ENCODE peak calls at places on chromosomes 4 and X, in eight cellular contexts. B, L, Z, Q, H, X, T and P are unnamed samples. For H3K4me1, the result is how much of the 10 kb centered on the place peaks cover.

GRCh38 chr4:19748911-19749473 is 502.7 kb upstream of the SLIT2 start:
- DNase-seq in B (no peak), L (no peak), Z (no peak), Q (no peak), H (no peak), X (peak), T (no peak), P (peak)

GRCh38 chrX:15790766-15791380 is 589 bp downstream of the ZRSR2 start:
- DNase-seq in B (no peak), L (no peak), Z (peak), Q (no peak), H (peak), X (no peak), T (no peak), P (no peak)

GRCh38 chr4:150782311-150782710 is 200.4 kb downstream of the MAB21L2 start:
- DNase-seq in B (no peak), L (no peak), Z (no peak), Q (peak), H (no peak), X (no peak), T (no peak), P (peak)

GRCh38 chr4:176601156-176601555 is 191.6 kb downstream of the VEGFC start:
- DNase-seq in B (no peak), L (no peak), Z (no peak), Q (no peak), H (peak), X (no peak), T (no peak), P (no peak)

GRCh38 chrX:53223955-53224859 is 800 bp downstream of the KDM5C start:
- DNase-seq in B (no peak), L (no peak), Z (no peak), Q (no peak), H (peak), X (peak), T (no peak), P (peak)

GRCh38 chr4:531721-532565 is 32.9 kb downstream of the PIGG start:
- DNase-seq in B (no peak), L (no peak), Z (no peak), Q (no peak), H (no peak), X (no peak), T (no peak), P (no peak)

GRCh38 chrX:20284992-20285391 is 18.3 kb upstream of the RPS6KA3 start:
- DNase-seq in B (no peak), L (no peak), Z (no peak), Q (no peak), H (no peak), X (no peak), T (no peak), P (no peak)

GRCh38 chrX:149504226-149504914 is 736 bp downstream of the IDS start:
- DNase-seq in B (no peak), L (no peak), Z (no peak), Q (peak), H (peak), X (no peak), T (no peak), P (peak)

GRCh38 chr4:96352051-96352517 is 512.2 kb downstream of the PDHA2 start:
- DNase-seq in B (no peak), L (no peak), Z (no peak), Q (peak), H (peak), X (no peak), T (no peak), P (peak)

GRCh38 chr4:117786566-117786965 is 247.7 kb upstream of the NDST3 start:
- DNase-seq in B (no peak), L (no peak), Z (no peak), Q (no peak), H (no peak), X (no peak), T (no peak), P (no peak)

GRCh38 chr4:184448828-184449227 is 25.5 kb downstream of the IRF2 start:
- DNase-seq in B (no peak), L (no peak), Z (no peak), Q (no peak), H (no peak), X (peak), T (peak), P (peak)

GRCh38 chr4:138892483-138893386 is 122.8 kb upstream of the NOCT start:
- DNase-seq in B (no peak), L (no peak), Z (no peak), Q (no peak), H (no peak), X (no peak), T (no peak), P (no peak)

GRCh38 chrX:132740316-132741123 is 217.9 kb downstream of the HS6ST2 start:
- DNase-seq in B (no peak), L (no peak), Z (no peak), Q (no peak), H (no peak), X (no peak), T (no peak), P (no peak)

GRCh38 chr4:153488719-153489384 is 22.7 kb downstream of the TMEM131L start:
- DNase-seq in B (no peak), L (no peak), Z (no peak), Q (no peak), H (no peak), X (no peak), T (peak), P (no peak)

GRCh38 chr4:91325495-91325894 is 978.3 kb upstream of the GRID2 start:
- DNase-seq in B (no peak), L (no peak), Z (peak), Q (no peak), H (no peak), X (no peak), T (no peak), P (peak)

GRCh38 chr4:188455353-188455752 is 316.1 kb downstream of the TRIML1 start:
- DNase-seq in B (no peak), L (no peak), Z (no peak), Q (no peak), H (no peak), X (no peak), T (no peak), P (no peak)

GRCh38 chrX:40145670-40146470 is 48.1 kb upstream of the BCOR start:
- DNase-seq in B (no peak), L (no peak), Z (no peak), Q (no peak), H (no peak), X (no peak), T (no peak), P (no peak)

GRCh38 chr4:188127157-188127874 is 11.9 kb upstream of the TRIML1 start:
- DNase-seq in B (no peak), L (no peak), Z (no peak), Q (no peak), H (peak), X (no peak), T (no peak), P (no peak)

GRCh38 chr4:3074078-3074845 is at the start of the genes HTT and HTT-AS:
- DNase-seq in B (peak), L (peak), Z (peak), Q (peak), H (peak), X (peak), T (peak), P (peak)

GRCh38 chr4:3079694-3080123 is 5.2 kb downstream of the HTT start:
- DNase-seq in B (no peak), L (no peak), Z (no peak), Q (peak), H (no peak), X (no peak), T (no peak), P (no peak)

GRCh38 chr4:3074846-3075651 is 568 bp downstream of the HTT start:
- DNase-seq in B (no peak), L (peak), Z (peak), Q (peak), H (peak), X (peak), T (peak), P (peak)

GRCh38 chr4:3075652-3075981 is 1.1 kb downstream of the HTT start:
- DNase-seq in B (no peak), L (no peak), Z (no peak), Q (no peak), H (no peak), X (no peak), T (no peak), P (no peak)

DNA sequence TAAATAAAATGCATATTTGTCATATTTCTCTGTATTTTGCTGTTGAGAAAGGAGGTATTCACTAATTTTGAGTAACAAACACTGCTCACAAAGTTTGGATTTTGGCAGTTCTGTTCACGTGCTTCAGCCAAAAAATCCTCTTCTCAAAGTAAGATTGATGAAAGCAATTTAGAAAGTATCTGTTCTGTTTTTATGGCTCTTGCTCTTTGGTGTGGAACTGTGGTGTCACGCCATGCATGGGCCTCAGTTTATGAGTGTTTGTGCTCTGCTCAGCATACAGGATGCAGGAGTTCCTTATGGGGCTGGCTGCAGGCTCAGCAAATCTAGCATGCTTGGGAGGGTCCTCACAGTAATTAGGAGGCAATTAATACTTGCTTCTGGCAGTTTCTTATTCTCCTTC is 3.3 kb downstream of the HTT start:
- DNase-seq in B (no peak), L (no peak), Z (no peak), Q (no peak), H (no peak), X (no peak), T (no peak), P (no peak)
- H3K4me1 ChIP-seq in B (under half), L (under half), Z (under half), Q (under half), H (under half), X (under half), T (under half), P (under half)

GRCh38 chrX:103927030-103927429 is 35.4 kb upstream of the TMSB15B start:
- DNase-seq in B (no peak), L (no peak), Z (no peak), Q (no peak), H (no peak), X (no peak), T (no peak), P (no peak)
- TF ChIP-seq POLR2A in B (no peak), L (no peak), Z (no peak), Q (no peak), H (no peak), X (no peak), T (no peak), P (no peak)

DNA sequence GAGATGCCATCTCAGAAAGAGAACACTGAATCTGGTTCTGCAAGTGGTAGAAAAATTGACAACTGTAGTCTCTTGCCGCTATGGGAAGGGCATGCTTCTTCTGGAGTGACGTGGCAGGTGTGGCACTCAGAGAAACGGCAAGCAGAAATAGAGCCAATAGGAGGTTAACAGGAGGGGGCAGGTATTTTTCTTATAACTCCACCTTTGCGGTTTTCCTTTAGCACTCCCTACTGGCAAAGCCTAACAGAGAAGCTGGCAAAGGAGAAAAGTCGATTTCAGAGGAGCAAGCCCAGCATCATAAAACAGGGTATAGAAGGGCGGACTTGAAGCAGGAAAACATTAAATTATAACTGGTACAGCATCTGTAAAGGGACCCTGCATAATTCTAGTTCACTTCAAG is 1382.2 kb downstream of the PCDH18 start:
- DNase-seq in B (no peak), L (no peak), Z (no peak), Q (no peak), H (no peak), X (no peak), T (no peak), P (no peak)
- TF ChIP-seq CTCF in B (no peak), L (no peak), Z (no peak), Q (no peak), H (no peak), X (no peak), T (no peak), P (no peak)

GRCh38 chr4:186876961-186877626 is 153.4 kb upstream of the FAT1 start:
- DNase-seq in B (no peak), L (no peak), Z (no peak), Q (no peak), H (no peak), X (no peak), T (no peak), P (no peak)

GRCh38 chr4:186885289-186885688 is 161.6 kb upstream of the FAT1 start:
- DNase-seq in B (no peak), L (no peak), Z (no peak), Q (no peak), H (no peak), X (no peak), T (no peak), P (no peak)

GRCh38 chr4:186882293-186882692 is 158.6 kb upstream of the FAT1 start:
- DNase-seq in B (no peak), L (no peak), Z (no peak), Q (no peak), H (no peak), X (no peak), T (no peak), P (no peak)

GRCh38 chr4:186878203-186878800 is 154.6 kb upstream of the FAT1 start:
- DNase-seq in B (no peak), L (no peak), Z (no peak), Q (no peak), H (no peak), X (no peak), T (no peak), P (no peak)

GRCh38 chr4:186881521-186882220 is 158.0 kb upstream of the FAT1 start:
- DNase-seq in B (no peak), L (no peak), Z (no peak), Q (no peak), H (no peak), X (no peak), T (no peak), P (no peak)
- H3K4me1 ChIP-seq in B (under half), L (under half), Z (under half), Q (under half), H (under half), X (under half), T (under half), P (under half)

GRCh38 chrX:129980540-129981206 is 1.8 kb upstream of the BCORL1 start:
- DNase-seq in B (peak), L (peak), Z (peak), Q (no peak), H (peak), X (peak), T (peak), P (peak)
- TF ChIP-seq POLR2A in B (peak), L (peak), Z (no peak), Q (no peak), H (peak), X (peak), T (no peak), P (peak)

GRCh38 chrX:153722704-153723350 is 1.4 kb downstream of the BCAP31 start:
- DNase-seq in B (no peak), L (no peak), Z (no peak), Q (no peak), H (no peak), X (no peak), T (no peak), P (no peak)

GRCh38 chrX:153725832-153726285 is 1.2 kb downstream of the ABCD1 start:
- DNase-seq in B (peak), L (peak), Z (no peak), Q (no peak), H (no peak), X (peak), T (no peak), P (no peak)

GRCh38 chrX:153724252-153725038 is at the start of the genes ABCD1 and BCAP31:
- DNase-seq in B (peak), L (peak), Z (peak), Q (peak), H (peak), X (peak), T (peak), P (peak)

GRCh38 chrX:153725039-153725831 is 579 bp downstream of the ABCD1 start:
- DNase-seq in B (no peak), L (peak), Z (no peak), Q (no peak), H (no peak), X (no peak), T (no peak), P (no peak)

DNA sequence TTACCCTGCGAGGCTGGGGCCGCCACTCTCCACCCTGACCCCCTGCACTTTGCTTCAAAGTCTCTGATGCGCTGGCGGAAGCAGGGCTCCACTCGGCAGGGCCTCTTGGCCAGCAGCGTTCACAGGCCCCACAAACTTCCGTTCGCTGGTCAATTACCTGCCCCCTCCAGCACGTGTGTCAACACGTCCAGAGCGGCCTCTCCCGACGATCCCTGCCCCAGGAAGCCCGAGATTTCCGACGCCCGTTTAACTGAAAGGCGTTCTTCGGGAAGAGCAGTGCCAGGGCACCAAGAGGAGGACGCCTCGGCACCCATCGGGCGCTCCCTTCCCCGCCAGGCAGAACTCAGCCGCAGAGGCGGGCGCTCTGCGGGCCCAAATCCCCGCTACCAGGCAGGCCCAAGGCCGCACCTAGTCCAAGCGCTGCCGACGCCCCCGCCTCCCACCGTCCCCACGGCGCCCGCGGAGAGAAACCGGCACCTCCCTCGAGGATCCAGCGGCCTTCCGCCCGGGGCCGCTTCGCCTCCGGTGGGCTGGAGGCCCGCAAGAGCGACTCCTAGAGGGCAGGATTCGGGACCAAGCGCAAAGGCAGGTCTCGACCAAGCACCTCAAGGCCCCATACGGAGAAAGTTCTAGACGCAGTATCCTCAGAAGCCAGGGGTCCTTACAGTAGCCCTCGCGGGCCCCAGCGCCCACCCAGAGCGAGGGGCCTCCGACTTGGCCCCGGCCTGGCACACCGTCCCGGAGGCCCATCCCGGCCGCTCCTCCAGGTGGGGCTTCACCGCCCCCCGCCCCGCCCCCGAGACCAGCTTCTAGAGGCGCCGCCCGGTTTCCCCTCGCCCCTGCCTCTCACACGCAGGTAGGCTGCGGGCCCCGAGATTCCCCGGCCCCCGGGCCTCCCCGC is 586 bp downstream of the BCAP31 start:
- DNase-seq in B (no peak), L (no peak), Z (peak), Q (peak), H (peak), X (peak), T (no peak), P (peak)
- TF ChIP-seq CTCF in B (peak), L (peak), Z (no peak), Q (peak), H (peak), X (peak), T (no peak), P (no peak)

GRCh38 chrX:44992775-44993174 is 119.8 kb downstream of the KDM6A start:
- DNase-seq in B (no peak), L (no peak), Z (no peak), Q (no peak), H (no peak), X (no peak), T (no peak), P (no peak)

DNA sequence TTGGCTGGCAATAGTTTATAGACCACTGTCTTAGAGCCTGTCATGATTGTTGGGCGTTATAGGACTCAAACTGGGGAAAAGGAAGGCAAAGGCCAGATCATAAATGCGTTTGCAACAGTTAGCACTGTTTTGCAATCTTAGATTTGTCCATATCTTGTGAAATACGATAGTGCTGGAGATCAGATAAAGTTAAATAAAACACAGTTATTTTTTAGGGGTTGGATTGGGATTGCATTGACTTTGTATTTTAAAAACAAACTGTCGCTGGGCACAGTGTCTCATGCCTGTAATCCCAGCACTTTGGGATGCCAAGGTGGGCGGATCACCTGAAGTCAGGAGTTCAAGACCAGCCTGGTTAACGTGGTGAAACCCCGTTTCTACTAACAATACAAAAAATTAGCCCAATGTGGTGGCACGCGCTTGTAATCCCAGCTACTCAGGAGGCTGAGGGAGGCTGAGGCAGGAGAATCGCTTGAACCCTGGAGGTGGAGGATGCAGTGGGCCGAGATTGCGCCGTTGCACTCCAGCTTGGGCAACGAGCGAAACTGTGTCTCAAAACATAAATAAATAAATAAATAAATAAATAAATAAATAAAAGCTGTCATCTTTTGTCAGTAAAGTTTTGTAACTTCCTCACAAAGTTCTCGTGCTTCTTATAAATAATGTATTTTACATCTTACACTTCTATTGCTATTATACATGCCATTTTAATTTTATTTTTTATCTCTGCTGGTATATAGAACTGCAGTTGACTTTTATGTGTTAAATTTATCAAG is 117.2 kb downstream of the KDM6A start:
- DNase-seq in B (no peak), L (peak), Z (no peak), Q (no peak), H (no peak), X (no peak), T (no peak), P (no peak)
- H3K4me1 ChIP-seq in B (under half), L (under half), Z (under half), Q (under half), H (under half), X (under half), T (under half), P (under half)

DNA sequence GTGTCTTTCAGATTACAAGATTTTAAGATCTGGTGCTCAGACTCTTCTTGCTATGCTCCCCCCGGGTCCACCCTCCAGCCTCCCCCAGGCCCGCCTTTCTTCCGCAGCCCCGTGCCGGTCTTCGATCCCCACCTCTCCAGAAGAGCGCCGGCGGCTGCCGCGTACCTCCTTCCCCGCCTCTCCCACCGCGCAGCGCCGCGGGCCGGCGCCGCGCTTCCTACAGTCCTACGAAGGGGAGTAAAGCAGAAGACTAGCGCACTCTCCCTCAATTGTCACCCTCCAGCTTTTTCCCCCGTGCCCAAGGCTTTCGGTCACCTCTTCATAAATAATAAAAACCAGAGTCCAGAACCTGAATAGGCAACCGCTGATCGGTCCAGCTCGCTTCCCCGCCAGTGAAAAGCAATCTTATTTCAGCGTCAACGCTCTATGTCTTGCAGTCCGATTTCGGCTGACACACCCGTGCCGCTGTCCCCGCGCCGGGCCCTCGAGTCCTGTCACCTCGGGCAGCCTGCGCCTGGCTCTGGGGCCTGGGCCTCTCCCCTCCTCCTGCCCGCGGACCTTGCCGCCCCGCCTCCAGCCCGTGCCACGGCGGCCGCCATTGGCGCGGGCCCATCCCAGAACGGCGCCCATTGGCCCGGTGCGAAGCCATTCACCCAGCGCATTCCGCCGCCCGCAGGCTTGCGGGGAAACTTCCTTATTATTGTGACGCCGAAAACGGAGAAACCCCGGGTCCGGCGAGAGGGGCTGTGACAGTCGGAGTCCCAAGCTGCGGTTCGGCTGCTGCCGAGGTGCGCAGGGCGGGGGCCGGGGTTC is at the start of gene HERC3:
- DNase-seq in B (peak), L (peak), Z (peak), Q (peak), H (peak), X (peak), T (peak), P (peak)
- TF ChIP-seq POLR2A in B (peak), L (peak), Z (no peak), Q (no peak), H (no peak), X (peak), T (no peak), P (no peak)